ENCODE peak calls at places on chromosomes 13 and 19, in seven cellular contexts. X is NCI-H524; K is iris pigment epithelial cell; A is stimulated activated CD4-positive, alpha-beta T cell treated with anti-CD3 and anti-CD28 coated beads, Interleukin-1b, Interleukin-23, amount 100 ng/mL, for 4 hours; S is progenitor cell of endocrine pancreas; Q is GM04503; G is MG63. T is an unnamed sample.

GRCh38 chr19:31503211-31503610 is 154.0 kb upstream of the TSHZ3 start:
- DNase-seq in Q (no peak), X (no peak), S (no peak), A (no peak), G (no peak), K (no peak), T (no peak)

GRCh38 chr13:110157718-110158117 is 149.2 kb downstream of the COL4A1 start:
- DNase-seq in G (no peak), A (no peak), X (no peak), S (no peak), Q (no peak), K (no peak), T (no peak)

GRCh38 chr19:3785464-3785937 is 680 bp downstream of the MATK start:
- DNase-seq in S (no peak), K (no peak), X (no peak), A (peak; percentile 46), Q (no peak), G (no peak), T (no peak)

GRCh38 chr13:21674271-21675009 is 3.6 kb downstream of the FGF9 start:
- DNase-seq in Q (no peak), X (no peak), G (peak; percentile 71), K (no peak), A (no peak), S (peak; percentile 27), T (no peak)

GRCh38 chr13:100269837-100270236 is 180.9 kb downstream of the PCCA start:
- DNase-seq in K (peak; percentile 85), X (no peak), A (no peak), Q (peak; percentile 27), G (peak; percentile 59), S (no peak), T (no peak)

GRCh38 chr19:29624489-29625210 is 18.6 kb downstream of the POP4 start:
- DNase-seq in X (no peak), S (no peak), A (no peak), K (no peak), G (peak; percentile 14), Q (no peak), T (no peak)

GRCh38 chr13:114101831-114102520 is 30.4 kb downstream of the RASA3 start:
- DNase-seq in K (no peak), Q (no peak), S (no peak), G (no peak), A (no peak), X (no peak), T (no peak)

GRCh38 chr13:63910406-63910957 is 2494.8 kb upstream of the PCDH20 start:
- DNase-seq in K (peak; percentile 14), S (no peak), Q (no peak), X (peak; percentile 9), G (peak; percentile 2), A (no peak), T (no peak)

GRCh38 chr13:79710376-79710775 is 229.4 kb downstream of the NDFIP2 start:
- DNase-seq in Q (no peak), X (no peak), G (no peak), A (no peak), K (peak; percentile 69), S (no peak), T (no peak)

GRCh38 chr13:22517544-22517943 is 663.2 kb upstream of the SGCG start:
- DNase-seq in A (no peak), X (no peak), K (no peak), Q (no peak), G (peak; percentile 78), S (no peak), T (no peak)

GRCh38 chr13:103194871-103195270 is 128.7 kb upstream of the SLC10A2 start:
- DNase-seq in G (no peak), S (no peak), X (no peak), Q (no peak), K (no peak), A (no peak), T (no peak)

GRCh38 chr19:34096020-34096915 is 76.0 kb upstream of the LSM14A start:
- DNase-seq in G (no peak), K (peak; percentile 53), S (no peak), A (no peak), X (peak; percentile 66), Q (no peak), T (peak; percentile 28)

GRCh38 chr13:105445793-105446192 is 1089.7 kb downstream of the EFNB2 start:
- DNase-seq in X (no peak), S (no peak), A (no peak), K (peak; percentile 40), Q (no peak), G (no peak), T (no peak)